ENCODE peak calls at places on chromosome 5, in seven cellular contexts. T, N, Y, P, E, S and R are unnamed samples.

GRCh38 chr5:93058309-93058708 is 522.7 kb downstream of the NR2F1-AS1 start:
- DNase-seq in T (no peak), N (peak; percentile 92), Y (no peak), P (no peak), E (no peak), S (no peak), R (no peak)

GRCh38 chr5:61719124-61719523 is 387.1 kb downstream of the ZSWIM6 start:
- DNase-seq in T (no peak), N (no peak), Y (no peak), P (no peak), E (no peak), S (no peak), R (no peak)

GRCh38 chr5:110055301-110055700 is 365.6 kb downstream of the MAN2A1 start:
- DNase-seq in T (no peak), N (no peak), Y (no peak), P (no peak), E (no peak), S (no peak), R (no peak)

GRCh38 chr5:7047862-7048261 is 334.6 kb downstream of the TENT4A start:
- DNase-seq in T (no peak), N (no peak), Y (peak; percentile 34), P (no peak), E (no peak), S (peak; percentile 66), R (no peak)

GRCh38 chr5:150082889-150083288 is 3.5 kb downstream of the CSF1R start:
- DNase-seq in T (no peak), N (no peak), Y (no peak), P (peak; percentile 6), E (no peak), S (peak; percentile 20), R (peak; percentile 11)

GRCh38 chr5:62341783-62342475 is 35.9 kb downstream of the KIF2A start:
- DNase-seq in T (no peak), N (no peak), Y (no peak), P (no peak), E (no peak), S (no peak), R (no peak)

GRCh38 chr5:144697847-144698262 is 527.2 kb downstream of the KCTD16 start:
- DNase-seq in T (no peak), N (peak; percentile 97), Y (no peak), P (no peak), E (no peak), S (no peak), R (no peak)

GRCh38 chr5:40572947-40573346 is 106.8 kb upstream of the PTGER4 start:
- DNase-seq in T (peak; percentile 45), N (peak; percentile 88), Y (no peak), P (peak; percentile 15), E (no peak), S (no peak), R (no peak)

GRCh38 chr5:80747922-80748321 is 93.1 kb upstream of the DHFR start:
- DNase-seq in T (no peak), N (no peak), Y (no peak), P (no peak), E (no peak), S (no peak), R (no peak)

GRCh38 chr5:93274291-93274690 is 306.7 kb downstream of the NR2F1-AS1 start:
- DNase-seq in T (no peak), N (peak; percentile 73), Y (no peak), P (no peak), E (no peak), S (no peak), R (no peak)

GRCh38 chr5:88251048-88251711 is 17.5 kb downstream of the TMEM161B start:
- DNase-seq in T (no peak), N (peak; percentile 52), Y (no peak), P (no peak), E (no peak), S (no peak), R (no peak)
- TF ChIP-seq CTCF in T (no peak), N (no peak), Y (no peak), P (no peak), E (no peak), S (no peak), R (no peak)

GRCh38 chr5:76818844-76819831 is at the start of gene F2RL1:
- DNase-seq in T (peak; percentile 67), N (peak; percentile 73), Y (peak; percentile 94), P (no peak), E (no peak), S (peak; percentile 94), R (peak; percentile 62)
- TF ChIP-seq POLR2A in T (peak; percentile 29), N (no peak), Y (peak; percentile 97), P (no peak), E (peak; percentile 68), S (no peak), R (no peak)

GRCh38 chr5:73945505-73945904 is 319.5 kb downstream of the ARHGEF28 start:
- DNase-seq in T (no peak), N (no peak), Y (no peak), P (no peak), E (no peak), S (no peak), R (no peak)
- TF ChIP-seq CTCF in T (no peak), N (no peak), Y (no peak), P (no peak), E (no peak), S (no peak), R (no peak)

GRCh38 chr5:133930061-133930823 is 38.2 kb downstream of the C5orf15 start:
- DNase-seq in T (no peak), N (peak; percentile 75), Y (peak; percentile 31), P (no peak), E (no peak), S (no peak), R (no peak)
- TF ChIP-seq POLR2A in T (no peak), N (no peak), Y (no peak), P (no peak), E (no peak), S (no peak), R (no peak)

DNA sequence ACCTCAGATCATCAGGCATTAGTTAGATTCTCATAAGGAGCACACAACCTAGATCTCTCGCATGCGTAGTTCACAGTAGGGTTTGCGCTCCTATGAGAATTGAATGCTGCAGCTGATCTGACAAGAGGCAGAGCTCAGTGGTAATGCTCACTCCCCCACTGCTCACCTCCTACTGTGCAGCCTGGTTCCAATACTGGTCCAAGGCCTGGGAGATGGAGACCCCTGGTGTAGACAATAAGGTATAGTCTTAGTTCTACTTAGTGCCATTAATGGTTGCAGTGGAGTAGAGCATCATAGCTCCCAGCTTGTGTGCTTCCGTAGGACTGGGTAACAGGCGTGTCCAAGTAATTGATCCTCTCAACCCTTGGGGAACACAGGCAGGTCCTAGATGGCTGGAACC is 70.4 kb upstream of the ANKRD55 start:
- DNase-seq in T (no peak), N (no peak), Y (no peak), P (no peak), E (no peak), S (no peak), R (no peak)
- TF ChIP-seq CTCF in T (no peak), N (no peak), Y (no peak), P (no peak), E (no peak), S (no peak), R (no peak)

GRCh38 chr5:81851481-81852178 is 100.7 kb upstream of the SSBP2 start:
- DNase-seq in T (peak; percentile 96), N (peak; percentile 94), Y (peak; percentile 97), P (peak; percentile 97), E (peak; percentile 62), S (peak; percentile 96), R (peak; percentile 97)
- TF ChIP-seq POLR2A in T (peak; percentile 58), N (no peak), Y (peak; percentile 62), P (no peak), E (no peak), S (no peak), R (no peak)

GRCh38 chr5:132753135-132753987 is 6.1 kb downstream of the CCNI2 start:
- DNase-seq in T (no peak), N (no peak), Y (peak; percentile 8), P (no peak), E (no peak), S (peak; percentile 78), R (peak; percentile 50)
- TF ChIP-seq CTCF in T (peak; percentile 12), N (peak; percentile 40), Y (no peak), P (no peak), E (no peak), S (no peak), R (no peak)

GRCh38 chr5:151157426-151158286 is at the start of gene ANXA6:
- DNase-seq in T (peak; percentile 92), N (peak; percentile 73), Y (peak; percentile 81), P (peak; percentile 82), E (no peak), S (peak; percentile 85), R (peak; percentile 92)
- TF ChIP-seq POLR2A in T (peak; percentile 74), N (peak; percentile 54), Y (peak; percentile 52), P (peak; percentile 70), E (peak; percentile 52), S (no peak), R (no peak)

GRCh38 chr5:135204151-135204600 is 170.1 kb upstream of the PITX1 start:
- DNase-seq in T (no peak), N (peak; percentile 53), Y (no peak), P (no peak), E (no peak), S (no peak), R (no peak)
- TF ChIP-seq CTCF in T (no peak), N (peak; percentile 36), Y (peak; percentile 45), P (no peak), E (peak; percentile 55), S (no peak), R (no peak)

DNA sequence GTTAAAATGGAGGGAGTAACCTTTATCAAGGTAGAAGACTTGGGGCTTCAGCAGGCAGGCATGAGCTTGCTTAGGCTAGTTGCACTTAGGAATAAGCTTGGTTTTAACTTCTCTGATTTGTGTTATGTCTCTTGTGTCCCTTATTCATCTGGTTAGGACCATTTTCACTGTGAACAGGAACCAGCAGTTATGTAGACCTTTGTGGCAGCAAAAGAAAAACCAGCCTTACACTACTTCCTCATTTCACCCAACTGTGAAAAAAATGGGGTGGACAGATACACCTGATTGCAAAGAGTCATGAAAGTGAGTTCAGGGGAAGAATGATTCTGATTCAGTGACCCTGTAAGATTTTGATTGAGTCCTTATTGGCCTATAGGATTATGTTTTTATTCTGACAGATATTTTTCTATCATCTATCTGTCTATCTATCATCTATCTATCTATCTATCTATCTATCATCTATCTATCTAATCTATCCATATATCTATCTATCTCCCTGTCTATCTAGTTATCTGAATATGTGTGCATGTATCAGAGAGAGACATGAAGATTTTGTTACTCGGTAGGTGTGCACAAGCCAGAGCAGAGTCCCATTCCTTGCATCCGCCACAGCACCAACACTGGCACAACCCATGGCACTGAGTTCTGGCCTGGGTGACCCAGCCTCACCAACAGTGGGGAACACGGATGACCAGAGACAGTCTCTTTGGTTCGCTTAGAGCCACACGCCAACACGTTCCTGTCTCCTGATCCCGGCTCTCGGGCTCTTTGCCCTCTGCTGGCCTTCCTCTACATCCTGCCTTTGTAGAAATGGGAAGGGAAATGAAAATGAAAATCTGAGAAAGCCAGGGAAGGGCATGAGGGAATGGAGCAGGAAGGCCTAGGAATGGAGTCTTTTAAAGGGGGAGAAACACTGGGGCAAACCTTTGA is 1.3 kb upstream of the ZNF366 start:
- DNase-seq in T (no peak), N (no peak), Y (no peak), P (no peak), E (no peak), S (no peak), R (no peak)
- TF ChIP-seq POLR2A in T (no peak), N (no peak), Y (no peak), P (no peak), E (no peak), S (no peak), R (no peak)